ENCODE peak calls at places on chromosomes 1 and 21, in ten cellular contexts. P is heart right ventricle, E is GM10248, M is HL-60, D is NB4, Z is heart left ventricle, O is Calu3, L is fibroblast of mammary gland, X is WTC11, A is activated B cell treated with CpG ODN at 0.5 μM for 24 hours. S is an unnamed sample.

GRCh38 chr1:966603-967295 is 467 bp downstream of the PLEKHN1 start:
- DNase-seq in D (peak), A (peak), Z (peak), L (peak), X (peak), O (peak), M (peak), P (peak), E (peak), S (no peak)

GRCh38 chr21:45401916-45402900 is 2.8 kb upstream of the COL18A1 start:
- DNase-seq in Z (peak), O (no peak), X (peak), D (no peak), L (no peak), A (no peak), E (no peak), M (no peak), P (peak), S (no peak)

GRCh38 chr21:41974752-41975053 is 20.9 kb upstream of the C2CD2 start:
- DNase-seq in X (no peak), P (no peak), A (no peak), Z (no peak), M (no peak), O (no peak), E (no peak), L (no peak), D (no peak), S (peak)

GRCh38 chr1:228345201-228345930 is 61.3 kb downstream of the TRIM11 start:
- DNase-seq in Z (peak), M (no peak), L (no peak), O (peak), X (peak), P (peak), A (peak), E (no peak), D (no peak), S (no peak)

GRCh38 chr1:17438977-17439249 is 564 bp downstream of the RCC2 start:
- DNase-seq in E (no peak), A (peak), P (no peak), M (no peak), L (no peak), D (peak), Z (peak), X (no peak), O (no peak), S (no peak)

GRCh38 chr1:158285756-158286241 is 3.9 kb upstream of the CD1C start:
- DNase-seq in P (no peak), X (no peak), O (peak), A (peak), D (peak), Z (no peak), M (peak), E (peak), L (no peak), S (no peak)

GRCh38 chr1:85220756-85221166 is 19.9 kb upstream of the SYDE2 start:
- DNase-seq in X (no peak), P (no peak), M (no peak), O (no peak), Z (no peak), D (no peak), A (no peak), L (no peak), E (no peak), S (no peak)

GRCh38 chr1:48080343-48081255 is 83.4 kb upstream of the TRABD2B start:
- DNase-seq in L (no peak), Z (no peak), P (no peak), O (no peak), A (no peak), D (no peak), E (no peak), M (no peak), X (no peak), S (no peak)

GRCh38 chr1:163896001-163896400 is 574.2 kb downstream of the NUF2 start:
- DNase-seq in P (no peak), O (no peak), X (no peak), Z (no peak), E (no peak), L (peak), D (no peak), A (no peak), M (no peak), S (no peak)

GRCh38 chr1:181807251-181807650 is 254.3 kb downstream of the ZNF648 start:
- DNase-seq in E (no peak), L (no peak), P (no peak), Z (no peak), D (no peak), M (no peak), X (no peak), A (no peak), O (no peak), S (no peak)

GRCh38 chr1:24558902-24559791 is 3.3 kb downstream of the NCMAP start:
- DNase-seq in Z (peak), P (peak), E (no peak), L (peak), D (peak), A (no peak), M (no peak), O (peak), X (peak), S (no peak)

GRCh38 chr1:81498370-81499184 is 302.2 kb upstream of the ADGRL2 start:
- DNase-seq in D (no peak), M (no peak), X (no peak), L (no peak), A (no peak), P (no peak), O (no peak), Z (no peak), E (no peak), S (no peak)

GRCh38 chr1:220884109-220884980 is 5.1 kb downstream of the HLX start:
- DNase-seq in Z (no peak), L (no peak), P (peak), E (no peak), M (no peak), A (no peak), D (no peak), X (peak), O (peak), S (no peak)

GRCh38 chr1:2983319-2983705 is 38.0 kb upstream of the ACTRT2 start:
- DNase-seq in P (no peak), Z (peak), M (no peak), O (no peak), D (no peak), X (no peak), E (no peak), A (no peak), L (no peak), S (no peak)

GRCh38 chr1:200372095-200372884 is 37.5 kb downstream of the ZNF281 start:
- DNase-seq in P (no peak), M (no peak), L (peak), Z (no peak), D (no peak), X (no peak), A (no peak), O (peak), E (no peak), S (no peak)

GRCh38 chr1:184945678-184946412 is 28.5 kb downstream of the NIBAN1 start:
- DNase-seq in X (no peak), D (peak), O (no peak), M (no peak), A (no peak), L (peak), Z (no peak), E (peak), P (no peak), S (no peak)

GRCh38 chr1:167529829-167530474 is 11.6 kb upstream of the CD247 start:
- DNase-seq in A (no peak), D (no peak), M (no peak), P (no peak), O (no peak), L (peak), E (no peak), Z (no peak), X (no peak), S (no peak)

GRCh38 chr1:30753660-30754123 is 3.9 kb downstream of the LAPTM5 start:
- DNase-seq in E (no peak), D (peak), P (no peak), X (no peak), M (peak), Z (no peak), O (no peak), L (no peak), A (no peak), S (no peak)

GRCh38 chr1:155324717-155325595 is 4.3 kb downstream of the RUSC1 start:
- DNase-seq in O (peak), Z (peak), D (peak), L (peak), P (peak), E (peak), A (peak), X (peak), M (peak), S (no peak)
- TF ChIP-seq CTCF in O (peak), Z (peak), D (peak), L (peak), P (peak), E (no peak), A (no peak), X (no peak), M (peak), S (peak)

GRCh38 chr1:52927219-52928082 is at the start of gene SCP2:
- DNase-seq in O (peak), E (peak), M (peak), Z (peak), X (peak), P (peak), A (peak), D (peak), L (peak), S (peak)

GRCh38 chr1:52925571-52926005 is 1.5 kb upstream of the SCP2 start:
- DNase-seq in X (no peak), D (no peak), Z (no peak), L (peak), M (no peak), E (no peak), O (no peak), A (no peak), P (no peak), S (no peak)

GRCh38 chr1:52926864-52927218 is 235 bp upstream of the SCP2 start:
- DNase-seq in L (no peak), X (no peak), O (no peak), M (no peak), A (no peak), D (no peak), Z (no peak), E (no peak), P (no peak), S (no peak)

GRCh38 chr1:52929019-52929418 is 1.9 kb downstream of the SCP2 start:
- DNase-seq in A (no peak), L (no peak), Z (no peak), E (no peak), P (no peak), X (no peak), D (no peak), M (no peak), O (no peak), S (no peak)

DNA sequence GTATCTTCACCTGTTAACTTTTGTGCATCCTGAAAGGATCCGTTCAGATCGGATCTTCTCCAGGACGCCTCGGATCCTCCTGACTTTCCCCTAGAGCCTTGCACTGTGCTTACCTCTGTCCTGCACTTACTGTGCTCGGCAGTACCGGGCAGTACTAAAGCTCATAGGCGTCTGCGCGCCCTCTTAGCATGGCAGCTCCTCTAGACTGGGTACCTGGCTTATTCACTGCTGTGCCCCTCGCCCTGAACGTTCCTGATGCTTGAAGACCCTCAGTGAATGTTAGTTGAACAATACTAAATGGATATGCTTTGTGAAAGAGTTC is 968 bp downstream of the SCP2 start:
- DNase-seq in E (no peak), X (no peak), A (no peak), L (no peak), Z (no peak), D (no peak), M (peak), O (no peak), P (no peak), S (no peak)
- TF ChIP-seq CTCF in E (no peak), X (no peak), A (no peak), L (no peak), Z (no peak), D (no peak), M (no peak), O (no peak), P (no peak), S (no peak)

DNA sequence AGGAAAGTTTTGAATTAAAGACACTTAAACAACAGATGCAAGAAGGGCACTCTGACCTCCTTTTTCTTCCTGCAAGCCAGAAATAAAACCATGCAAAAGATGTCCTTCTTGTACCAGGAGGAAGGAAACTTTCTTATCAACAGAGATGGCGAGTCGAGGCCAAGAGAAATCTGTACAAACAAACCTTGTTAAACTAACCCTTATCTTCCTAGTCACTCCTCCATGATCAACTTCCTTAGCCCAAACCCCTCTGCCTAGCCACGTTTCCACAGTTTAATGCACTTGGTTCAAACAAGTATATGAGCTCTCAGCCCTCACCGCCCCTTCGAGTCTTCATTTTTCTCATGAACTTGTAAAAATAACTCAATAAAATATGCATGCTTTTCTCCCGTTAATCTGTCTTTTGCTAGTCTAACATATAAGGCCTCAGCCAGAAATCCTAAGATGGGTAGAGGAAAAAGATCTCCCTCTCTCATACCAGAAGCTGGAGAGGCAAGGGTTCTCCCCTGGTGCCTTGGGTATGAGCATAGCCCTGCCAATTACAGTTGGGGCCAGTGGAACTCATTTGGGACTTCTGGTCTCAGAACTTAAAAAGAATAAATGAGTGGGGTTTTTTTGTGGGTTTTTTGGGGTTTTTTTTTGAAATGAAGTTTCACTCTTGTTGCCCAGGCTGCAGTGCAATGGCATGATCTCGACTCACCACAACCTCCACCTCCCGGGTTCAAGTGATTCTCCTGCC is 141.7 kb upstream of the SOD1 start:
- DNase-seq in L (no peak), P (no peak), E (no peak), D (no peak), X (no peak), Z (no peak), M (no peak), O (no peak), A (no peak), S (no peak)
- TF ChIP-seq CTCF in L (no peak), P (no peak), E (no peak), D (no peak), X (no peak), Z (no peak), M (no peak), O (no peak), A (no peak), S (no peak)

GRCh38 chr1:94801919-94802546 is 18.1 kb upstream of the SLC44A3 start:
- DNase-seq in P (peak), O (peak), A (no peak), E (peak), M (peak), X (peak), L (peak), D (peak), Z (no peak), S (no peak)
- TF ChIP-seq CTCF in P (peak), O (peak), A (no peak), E (peak), M (peak), X (no peak), L (peak), D (peak), Z (peak), S (peak)

S was measured in osteocyte.